ENCODE peak calls at places on chromosomes 1 and 21, in eight cellular contexts. G, T, E, R, V, U, W and A are unnamed samples.

GRCh38 chr1:34316773-34317172 is 140.1 kb downstream of the C1orf94 start:
- DNase-seq in G (no peak), T (no peak), E (no peak), R (no peak), V (no peak), U (no peak), W (no peak), A (no peak)

GRCh38 chr1:48878191-48878940 is 101.7 kb upstream of the BEND5 start:
- DNase-seq in G (no peak), T (no peak), E (peak), R (no peak), V (no peak), U (peak), W (no peak), A (no peak)

GRCh38 chr21:19607983-19608668 is 1204.5 kb upstream of the TMPRSS15 start:
- DNase-seq in G (no peak), T (no peak), E (no peak), R (peak), V (no peak), U (no peak), W (no peak), A (no peak)

GRCh38 chr1:24558455-24558854 is 2.6 kb downstream of the NCMAP start:
- DNase-seq in G (no peak), T (no peak), E (no peak), R (no peak), V (no peak), U (no peak), W (no peak), A (no peak)

GRCh38 chr1:31704261-31705079 is 653 bp upstream of the COL16A1 start:
- DNase-seq in G (no peak), T (no peak), E (no peak), R (no peak), V (no peak), U (peak), W (no peak), A (no peak)

GRCh38 chr1:9875636-9876000 is 34.5 kb downstream of the CTNNBIP1 start:
- DNase-seq in G (no peak), T (no peak), E (no peak), R (no peak), V (no peak), U (no peak), W (peak), A (no peak)

GRCh38 chr1:20484526-20485462 is 1.2 kb downstream of the CAMK2N1 start:
- DNase-seq in G (no peak), T (no peak), E (no peak), R (no peak), V (no peak), U (no peak), W (no peak), A (no peak)

GRCh38 chr1:94061513-94062443 is 59.2 kb downstream of the ABCA4 start:
- DNase-seq in G (peak), T (no peak), E (peak), R (no peak), V (peak), U (peak), W (peak), A (no peak)

GRCh38 chr1:204046346-204046745 is 26.6 kb upstream of the SOX13 start:
- DNase-seq in G (no peak), T (no peak), E (no peak), R (no peak), V (no peak), U (no peak), W (no peak), A (no peak)

GRCh38 chr1:31523769-31524168 is 52.5 kb upstream of the TINAGL1 start:
- DNase-seq in G (peak), T (no peak), E (no peak), R (no peak), V (peak), U (no peak), W (no peak), A (no peak)

GRCh38 chr1:160996195-160996594 is 24.8 kb downstream of the F11R start:
- DNase-seq in G (no peak), T (no peak), E (peak), R (no peak), V (no peak), U (no peak), W (no peak), A (no peak)

GRCh38 chr1:31101147-31101502 is 35.6 kb upstream of the PUM1 start:
- DNase-seq in G (no peak), T (no peak), E (peak), R (no peak), V (no peak), U (no peak), W (no peak), A (no peak)

GRCh38 chr1:41028034-41028642 is 6.6 kb upstream of the SLFNL1 start:
- DNase-seq in G (no peak), T (no peak), E (no peak), R (no peak), V (no peak), U (no peak), W (no peak), A (no peak)

GRCh38 chr1:24642481-24643361 is at the start of gene SRRM1:
- DNase-seq in G (peak), T (peak), E (peak), R (peak), V (peak), U (peak), W (peak), A (peak)

GRCh38 chr21:45055861-45056260 is 18.5 kb upstream of the ADARB1 start:
- DNase-seq in G (no peak), T (no peak), E (peak), R (no peak), V (no peak), U (no peak), W (no peak), A (no peak)